ENCODE peak calls at places on chromosomes 11 and 22, in six cellular contexts. J is coronary artery; T is CD8-positive, alpha-beta T cell; S is cardiac muscle cell; W is HFF-Myc; E is breast epithelium. H is an unnamed sample.

GRCh38 chr11:1920909-1921575 is 1.5 kb downstream of the TNNT3 start:
- DNase-seq in S (no peak), E (no peak), T (no peak), J (no peak), W (no peak), H (no peak)

GRCh38 chr22:38638216-38638615 is 18.0 kb downstream of the FAM227A start:
- DNase-seq in T (no peak), S (peak; percentile 22), W (no peak), E (no peak), J (no peak), H (no peak)

GRCh38 chr11:59968395-59968783 is 4.6 kb downstream of the OOSP4A start:
- DNase-seq in E (no peak), S (no peak), T (no peak), W (no peak), J (no peak), H (no peak)

GRCh38 chr11:61968758-61969390 is 1.4 kb upstream of the FTH1 start:
- DNase-seq in S (no peak), J (no peak), W (no peak), E (peak; percentile 42), T (no peak), H (no peak)

GRCh38 chr22:48579915-48580279 is 1247.8 kb downstream of the BRD1 start:
- DNase-seq in W (no peak), T (no peak), J (no peak), S (no peak), E (no peak), H (no peak)

GRCh38 chr22:48382197-48382596 is 1445.5 kb downstream of the BRD1 start:
- DNase-seq in S (no peak), J (peak; percentile 53), E (peak; percentile 22), T (no peak), W (no peak), H (no peak)

GRCh38 chr22:33210129-33210784 is 152.1 kb upstream of the SYN3 start:
- DNase-seq in J (no peak), W (peak; percentile 11), S (peak; percentile 65), E (no peak), T (no peak), H (peak; percentile 51)

GRCh38 chr22:30182833-30183232 is 63.7 kb downstream of the LIF start:
- DNase-seq in W (no peak), E (no peak), S (no peak), T (no peak), J (no peak), H (no peak)

GRCh38 chr22:16819249-16819648 is 6.0 kb downstream of the XKR3 start:
- DNase-seq in T (no peak), J (no peak), S (no peak), W (no peak), E (no peak), H (no peak)

GRCh38 chr11:48018561-48019229 is 38.3 kb downstream of the PTPRJ start:
- DNase-seq in W (no peak), S (peak; percentile 26), J (no peak), E (no peak), T (no peak), H (no peak)

GRCh38 chr11:43736502-43737193 is 56.1 kb downstream of the HSD17B12 start:
- DNase-seq in S (peak; percentile 67), J (no peak), T (no peak), W (no peak), E (no peak), H (peak; percentile 8)

GRCh38 chr22:46758098-46758497 is 4.4 kb upstream of the TBC1D22A start:
- DNase-seq in S (no peak), J (no peak), E (no peak), W (no peak), T (no peak), H (no peak)

GRCh38 chr22:46845281-46846153 is 83.1 kb downstream of the TBC1D22A start:
- DNase-seq in W (no peak), E (no peak), T (no peak), J (peak; percentile 57), S (no peak), H (no peak)

GRCh38 chr22:37546436-37547248 is 13.6 kb upstream of the CDC42EP1 start:
- DNase-seq in S (peak; percentile 60), W (no peak), T (no peak), J (peak; percentile 87), E (no peak), H (no peak)

GRCh38 chr22:17893900-17894299 is 119.6 kb upstream of the BID start:
- DNase-seq in S (no peak), W (no peak), E (no peak), T (no peak), J (no peak), H (no peak)

GRCh38 chr11:13965337-13965736 is 2.8 kb downstream of the SPON1 start:
- DNase-seq in W (no peak), T (no peak), J (no peak), E (no peak), S (peak; percentile 28), H (peak; percentile 24)

GRCh38 chr22:43731986-43732385 is 80.1 kb downstream of the EFCAB6 start:
- DNase-seq in S (no peak), J (no peak), T (no peak), E (no peak), W (no peak), H (no peak)

GRCh38 chr11:103659743-103660142 is 376.7 kb upstream of the DDI1 start:
- DNase-seq in T (no peak), S (no peak), J (no peak), E (no peak), W (no peak), H (no peak)

GRCh38 chr11:41461057-41461681 is 1.7 kb upstream of the LRRC4C start:
- DNase-seq in E (no peak), S (no peak), T (no peak), W (no peak), J (no peak), H (no peak)

GRCh38 chr22:22576244-22576988 is 17.4 kb upstream of the PRAME start:
- DNase-seq in T (no peak), E (no peak), W (no peak), S (no peak), J (no peak), H (peak; percentile 81)

GRCh38 chr11:942853-943252 is 17.2 kb downstream of the AP2A2 start:
- DNase-seq in E (no peak), J (no peak), W (no peak), S (no peak), T (no peak), H (no peak)

GRCh38 chr22:21665047-21665851 is 563 bp upstream of the PPIL2 start:
- DNase-seq in T (no peak), J (no peak), E (no peak), S (no peak), W (no peak), H (no peak)

GRCh38 chr11:75475767-75476650 is 43.0 kb upstream of the KLHL35 start:
- DNase-seq in W (peak; percentile 36), J (no peak), E (no peak), S (no peak), T (no peak), H (no peak)

GRCh38 chr22:46009730-46010129 is 32.8 kb upstream of the WNT7B start:
- DNase-seq in E (no peak), J (no peak), W (no peak), S (no peak), T (no peak), H (no peak)

GRCh38 chr22:22884010-22884887 is 3.4 kb upstream of the IGLL5 start:
- DNase-seq in S (no peak), E (no peak), T (peak; percentile 52), W (peak; percentile 25), J (peak; percentile 63), H (peak; percentile 78)

GRCh38 chr22:29336751-29337490 is 21.4 kb upstream of the RASL10A start:
- DNase-seq in T (no peak), W (no peak), E (no peak), S (no peak), J (no peak), H (no peak)

GRCh38 chr11:36069576-36070214 is 125.8 kb downstream of the LDLRAD3 start:
- DNase-seq in T (no peak), J (no peak), S (peak; percentile 41), W (no peak), E (no peak), H (no peak)
- TF ChIP-seq CTCF in T (no peak), J (no peak), S (no peak), W (no peak), E (peak; percentile 38), H (no peak)

GRCh38 chr22:41256254-41256897 is 15.6 kb upstream of the CHADL start:
- DNase-seq in W (peak; percentile 17), J (no peak), E (no peak), S (no peak), T (no peak), H (no peak)
- TF ChIP-seq CTCF in W (no peak), J (no peak), E (no peak), S (no peak), T (no peak), H (no peak)

DNA sequence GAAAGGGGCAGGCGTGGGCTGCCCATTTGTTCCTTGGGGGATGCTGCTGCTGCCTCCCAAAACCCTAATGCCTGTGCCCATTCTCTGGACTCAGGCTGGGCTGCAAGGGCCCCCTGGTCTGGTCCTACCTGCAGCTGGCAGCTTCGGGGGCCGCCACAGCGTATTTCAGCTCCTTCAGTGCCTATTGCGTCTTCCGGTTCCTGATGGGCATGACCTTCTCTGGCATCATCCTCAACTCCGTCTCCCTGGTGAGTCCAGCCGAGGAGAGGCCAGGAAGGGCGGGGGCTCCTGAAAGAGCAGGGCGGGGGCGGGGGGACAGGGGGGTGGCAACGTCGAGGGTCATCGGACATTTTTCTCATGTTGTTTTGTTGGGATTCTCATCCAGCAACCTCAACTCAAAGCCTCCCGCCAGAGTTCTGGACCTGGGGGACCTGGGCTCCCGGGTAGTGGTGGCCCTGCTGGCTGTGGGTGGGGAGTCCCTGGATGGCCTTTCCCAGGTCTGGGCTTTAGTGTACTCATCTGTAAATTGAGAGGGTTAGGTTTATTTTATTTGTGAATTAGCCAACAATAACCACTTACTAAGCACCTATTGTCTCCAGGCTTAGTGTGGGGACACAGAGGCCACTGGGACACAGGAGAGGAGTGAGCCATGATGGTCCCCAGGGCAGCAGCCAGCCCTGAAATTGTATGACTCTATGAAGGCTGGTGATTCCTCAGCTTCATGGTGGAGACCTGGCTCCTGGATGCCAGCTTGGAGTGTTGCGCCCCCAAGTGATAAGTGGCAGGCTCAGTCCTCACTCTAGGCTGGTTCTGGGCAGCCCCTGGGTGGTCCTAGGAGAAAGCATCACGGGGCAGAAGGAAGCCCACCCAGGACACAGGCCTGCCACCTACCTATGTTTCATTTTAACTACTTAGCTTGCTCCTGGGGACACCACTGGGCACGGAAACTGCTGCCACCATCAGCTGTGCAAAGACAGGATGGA is 36.0 kb downstream of the CAPN1 start:
- DNase-seq in E (no peak), W (no peak), J (no peak), S (no peak), T (no peak), H (no peak)
- TF ChIP-seq CTCF in E (no peak), W (no peak), J (no peak), S (no peak), T (no peak), H (no peak)

DNA sequence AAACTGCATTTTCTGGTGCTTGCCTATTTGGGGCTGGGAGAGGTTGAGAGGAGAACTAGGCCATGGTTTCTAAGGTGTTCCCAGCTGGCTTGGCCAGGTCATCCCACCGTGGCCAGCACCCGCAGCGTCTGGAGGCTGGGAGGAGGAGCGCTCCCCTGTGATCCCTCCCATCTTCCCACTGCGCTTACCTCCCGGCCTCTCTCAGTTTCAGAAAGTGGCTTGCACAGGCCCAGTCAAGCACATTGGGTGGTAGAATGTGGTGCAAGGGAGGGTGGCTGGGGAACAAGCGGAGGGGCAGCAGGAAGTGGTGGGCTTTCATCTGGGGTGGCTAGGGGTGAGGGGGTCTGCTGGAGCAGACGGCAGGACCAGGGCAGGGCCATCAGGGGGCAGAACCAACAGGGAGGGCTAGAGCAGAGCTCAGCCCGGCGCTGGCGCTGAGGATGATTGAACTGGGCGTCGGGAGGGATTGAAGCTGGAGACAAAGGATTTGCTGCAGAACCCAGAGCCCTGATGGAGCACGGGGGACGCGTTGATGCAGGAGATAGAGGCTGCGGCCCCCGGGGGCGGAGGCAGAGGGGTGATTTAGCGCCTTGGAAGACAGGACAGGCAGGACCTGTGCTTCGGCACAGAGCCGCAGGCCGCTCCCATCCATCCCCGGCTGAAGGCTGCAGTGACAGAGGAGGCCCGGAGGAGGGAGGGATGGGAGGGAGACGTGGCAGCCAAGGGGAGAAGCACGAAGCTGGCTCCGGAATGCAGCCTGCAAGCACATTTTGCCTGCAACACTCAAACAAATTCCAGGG is 76.0 kb downstream of the TRIM29 start:
- DNase-seq in W (no peak), E (no peak), J (peak; percentile 59), T (no peak), S (peak; percentile 48), H (no peak)
- TF ChIP-seq CTCF in W (no peak), E (no peak), J (no peak), T (no peak), S (no peak), H (no peak)

H was measured in Calu3.